ENCODE peak calls at places on chromosome 4, in eight cellular contexts. T is GM18507, P is Caki2, B is ovary, E is endothelial cell, K is WTC11, D is heart right ventricle, U is cardiac septum. C is an unnamed sample.

GRCh38 chr4:185183622-185184281 is 20.0 kb downstream of the CFAP97 start:
- DNase-seq in D (peak), T (no peak), B (peak), U (peak), P (peak), K (peak), E (peak), C (peak)

GRCh38 chr4:186104114-186104894 is at the start of gene FAM149A:
- DNase-seq in B (peak), K (peak), E (no peak), U (no peak), D (peak), T (no peak), P (no peak), C (peak)

GRCh38 chr4:7841071-7841470 is 98.6 kb downstream of the AFAP1 start:
- DNase-seq in U (no peak), B (no peak), E (no peak), D (no peak), P (no peak), K (no peak), T (no peak), C (no peak)

GRCh38 chr4:79864470-79865190 is 208.4 kb downstream of the ANTXR2 start:
- DNase-seq in D (no peak), U (no peak), P (no peak), T (no peak), B (no peak), K (no peak), E (no peak), C (peak)

GRCh38 chr4:142656178-142656577 is 189.9 kb downstream of the INPP4B start:
- DNase-seq in T (no peak), U (no peak), P (peak), D (no peak), K (peak), E (no peak), B (no peak), C (peak)

GRCh38 chr4:102454981-102455690 is 46.0 kb upstream of the NFKB1 start:
- DNase-seq in U (no peak), D (no peak), T (no peak), E (no peak), B (no peak), K (no peak), P (no peak), C (no peak)

GRCh38 chr4:54687887-54688841 is 30.4 kb downstream of the KIT start:
- DNase-seq in U (no peak), K (no peak), P (no peak), D (no peak), T (no peak), B (no peak), E (no peak), C (no peak)

GRCh38 chr4:85722401-85722800 is 247.5 kb downstream of the ARHGAP24 start:
- DNase-seq in E (no peak), P (no peak), D (no peak), U (no peak), K (no peak), B (no peak), T (no peak), C (no peak)

GRCh38 chr4:212438-213174 is 88.3 kb downstream of the ZNF718 start:
- DNase-seq in B (peak), E (peak), T (no peak), K (peak), P (no peak), D (peak), U (peak), C (peak)

GRCh38 chr4:65665951-65666523 is 4.3 kb downstream of the EPHA5 start:
- DNase-seq in B (no peak), D (no peak), P (no peak), K (no peak), E (no peak), U (no peak), T (no peak), C (no peak)